ENCODE peak calls at places on chromosome 9, in four cellular contexts. U, V, X and Z are unnamed samples. For H3K4me1, the result is how much of the 10 kb centered on the place peaks cover.

GRCh38 chr9:92764381-92764987 is at the start of gene BICD2:
- DNase-seq in U (no peak), V (no peak), X (peak), Z (peak)

GRCh38 chr9:113677569-113677968 is 198.5 kb upstream of the ZNF618 start:
- DNase-seq in U (no peak), V (no peak), X (no peak), Z (no peak)

GRCh38 chr9:72917892-72918509 is 34.9 kb downstream of the ALDH1A1 start:
- DNase-seq in U (no peak), V (no peak), X (no peak), Z (no peak)

GRCh38 chr9:85740821-85741111 is 988 bp downstream of the AGTPBP1 start:
- DNase-seq in U (peak), V (peak), X (no peak), Z (no peak)

GRCh38 chr9:2837915-2838314 is 6.0 kb downstream of the PUM3 start:
- DNase-seq in U (peak), V (peak), X (no peak), Z (no peak)

GRCh38 chr9:93183663-93184438 is at the start of gene WNK2:
- DNase-seq in U (no peak), V (peak), X (peak), Z (peak)

GRCh38 chr9:89786650-89787049 is 181.8 kb downstream of the GADD45G start:
- DNase-seq in U (no peak), V (peak), X (no peak), Z (peak)

GRCh38 chr9:104993291-104993963 is 65.5 kb upstream of the ABCA1 start:
- DNase-seq in U (peak), V (peak), X (peak), Z (peak)

GRCh38 chr9:91921371-91921770 is 28.7 kb downstream of the ROR2 start:
- DNase-seq in U (no peak), V (no peak), X (no peak), Z (no peak)

GRCh38 chr9:116275418-116276295 is 122.1 kb downstream of the PAPPA start:
- DNase-seq in U (peak), V (no peak), X (no peak), Z (peak)

GRCh38 chr9:73237140-73237539 is 85.5 kb downstream of the ANXA1 start:
- DNase-seq in U (no peak), V (no peak), X (no peak), Z (no peak)

GRCh38 chr9:101716629-101717028 is 21.8 kb downstream of the GRIN3A start:
- DNase-seq in U (no peak), V (peak), X (no peak), Z (no peak)

GRCh38 chr9:135067091-135067710 is 20.3 kb upstream of the OLFM1 start:
- DNase-seq in U (no peak), V (no peak), X (no peak), Z (peak)

GRCh38 chr9:86369810-86370209 is 15.6 kb upstream of the TUT7 start:
- DNase-seq in U (no peak), V (peak), X (no peak), Z (no peak)

GRCh38 chr9:89435315-89435823 is 62.5 kb downstream of the SEMA4D start:
- DNase-seq in U (no peak), V (no peak), X (peak), Z (peak)

GRCh38 chr9:94812343-94812742 is 85.8 kb downstream of the AOPEP start:
- DNase-seq in U (peak), V (peak), X (no peak), Z (peak)

GRCh38 chr9:77793909-77794308 is 145.8 kb upstream of the GNA14 start:
- DNase-seq in U (peak), V (peak), X (no peak), Z (no peak)

GRCh38 chr9:91423785-91424402 is at the start of gene NFIL3:
- DNase-seq in U (peak), V (peak), X (peak), Z (peak)

GRCh38 chr9:113734826-113735225 is 141.3 kb upstream of the ZNF618 start:
- DNase-seq in U (no peak), V (no peak), X (no peak), Z (peak)

GRCh38 chr9:94065535-94065961 is 18.7 kb upstream of the PTPDC1 start:
- DNase-seq in U (peak), V (peak), X (peak), Z (peak)

GRCh38 chr9:93893899-93894690 is 61.1 kb downstream of the BARX1 start:
- DNase-seq in U (no peak), V (no peak), X (peak), Z (peak)

GRCh38 chr9:86749530-86750275 is 197.6 kb downstream of the GAS1 start:
- DNase-seq in U (peak), V (peak), X (no peak), Z (no peak)

GRCh38 chr9:136994180-136994884 is 2.0 kb downstream of the CLIC3 start:
- DNase-seq in U (no peak), V (no peak), X (no peak), Z (no peak)
- H3K4me1 ChIP-seq in U (under half), V (under half), X (under half), Z (under half)

GRCh38 chr9:112348257-112348992 is 15.0 kb upstream of the PTBP3 start:
- DNase-seq in U (peak), V (peak), X (peak), Z (peak)
- H2AFZ ChIP-seq in U (peak), V (peak), X (peak), Z (peak)

DNA sequence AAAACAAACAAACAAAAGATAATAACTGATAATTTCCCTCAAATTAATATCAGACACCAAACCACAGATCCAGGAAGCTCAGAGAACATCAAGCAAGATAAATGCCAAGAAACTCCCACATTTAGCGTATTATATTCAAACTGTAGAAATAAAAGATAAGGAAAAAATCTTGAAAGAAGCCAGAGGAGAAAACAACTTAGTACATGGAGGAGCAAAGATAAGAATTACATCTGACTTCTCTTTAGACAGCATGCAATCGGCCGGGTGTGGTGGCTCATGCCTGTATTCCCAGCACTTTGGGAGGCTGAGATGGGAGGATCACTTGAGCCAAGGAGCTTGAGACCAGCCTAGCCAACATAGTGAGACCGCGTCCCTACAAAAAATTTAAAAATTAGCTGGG is 17.2 kb upstream of the MLANA start:
- DNase-seq in U (no peak), V (no peak), X (no peak), Z (no peak)
- H3K4me3 ChIP-seq in U (no peak), V (no peak), X (no peak), Z (no peak)

GRCh38 chr9:136789523-136789937 is 1.6 kb upstream of the TMEM141 start:
- DNase-seq in U (no peak), V (no peak), X (no peak), Z (no peak)

GRCh38 chr9:136785956-136786355 is 5.2 kb upstream of the TMEM141 start:
- DNase-seq in U (no peak), V (no peak), X (no peak), Z (no peak)

GRCh38 chr9:136786451-136786850 is 4.7 kb upstream of the TMEM141 start:
- DNase-seq in U (no peak), V (no peak), X (no peak), Z (no peak)

GRCh38 chr9:136784997-136785361 is 6.2 kb upstream of the TMEM141 start:
- DNase-seq in U (no peak), V (no peak), X (no peak), Z (peak)

DNA sequence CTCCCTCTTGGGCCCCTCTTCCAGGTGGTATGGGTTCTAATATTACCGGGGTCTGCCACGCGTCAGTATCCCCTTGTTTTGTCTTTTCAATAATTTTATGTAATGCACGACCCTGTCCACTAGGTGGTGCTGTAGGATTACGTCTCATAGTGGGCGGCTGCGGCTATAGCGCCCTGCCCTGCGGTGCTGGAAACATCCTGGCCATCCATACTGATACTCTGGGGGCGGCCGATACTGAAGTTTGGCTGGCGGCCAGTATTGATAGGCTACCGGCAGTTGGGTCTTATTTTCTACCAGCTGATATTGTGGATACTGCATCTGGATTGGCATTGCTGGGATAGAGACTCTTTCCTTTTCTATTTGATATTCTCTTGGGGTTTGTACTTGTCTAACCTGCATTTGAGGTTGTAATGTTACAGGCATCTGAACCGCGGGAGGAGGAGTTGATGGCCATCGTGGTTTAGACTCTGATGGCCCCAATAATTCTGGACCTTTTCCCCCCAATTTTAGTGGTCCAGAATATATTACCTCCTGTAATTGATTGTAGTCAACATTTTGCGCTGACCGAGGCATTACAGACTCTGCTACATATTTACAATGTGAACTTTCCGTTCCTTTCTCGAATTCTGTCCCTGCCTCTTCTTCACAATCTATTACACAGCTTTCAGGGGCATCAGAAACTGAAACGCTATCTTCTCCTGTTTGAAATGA is 3.3 kb upstream of the TMEM141 start:
- DNase-seq in U (peak), V (peak), X (peak), Z (peak)
- H3K4me1 ChIP-seq in U (under half), V (under half), X (under half), Z (under half)

GRCh38 chr9:36037580-36038169 is 962 bp downstream of the RECK start:
- DNase-seq in U (no peak), V (peak), X (no peak), Z (peak)
- H2AFZ ChIP-seq in U (peak), V (peak), X (no peak), Z (peak)

GRCh38 chr9:124199474-124199873 is 58.3 kb upstream of the NEK6 start:
- DNase-seq in U (no peak), V (no peak), X (no peak), Z (no peak)
- H3K4me3 ChIP-seq in U (no peak), V (no peak), X (no peak), Z (no peak)

GRCh38 chr9:136529516-136530471 is 16.1 kb downstream of the NOTCH1 start:
- DNase-seq in U (no peak), V (no peak), X (peak), Z (no peak)

GRCh38 chr9:136530472-136531089 is 15.3 kb downstream of the NOTCH1 start:
- DNase-seq in U (no peak), V (no peak), X (peak), Z (no peak)

GRCh38 chr9:136527721-136528710 is 17.8 kb downstream of the NOTCH1 start:
- DNase-seq in U (no peak), V (no peak), X (no peak), Z (peak)

GRCh38 chr9:136527131-136527530 is 18.7 kb downstream of the NOTCH1 start:
- DNase-seq in U (no peak), V (no peak), X (no peak), Z (no peak)

GRCh38 chr9:136528716-136529341 is 17.0 kb downstream of the NOTCH1 start:
- DNase-seq in U (no peak), V (no peak), X (no peak), Z (no peak)
- H3K4me1 ChIP-seq in U (under half), V (under half), X (under half), Z (under half)

DNA sequence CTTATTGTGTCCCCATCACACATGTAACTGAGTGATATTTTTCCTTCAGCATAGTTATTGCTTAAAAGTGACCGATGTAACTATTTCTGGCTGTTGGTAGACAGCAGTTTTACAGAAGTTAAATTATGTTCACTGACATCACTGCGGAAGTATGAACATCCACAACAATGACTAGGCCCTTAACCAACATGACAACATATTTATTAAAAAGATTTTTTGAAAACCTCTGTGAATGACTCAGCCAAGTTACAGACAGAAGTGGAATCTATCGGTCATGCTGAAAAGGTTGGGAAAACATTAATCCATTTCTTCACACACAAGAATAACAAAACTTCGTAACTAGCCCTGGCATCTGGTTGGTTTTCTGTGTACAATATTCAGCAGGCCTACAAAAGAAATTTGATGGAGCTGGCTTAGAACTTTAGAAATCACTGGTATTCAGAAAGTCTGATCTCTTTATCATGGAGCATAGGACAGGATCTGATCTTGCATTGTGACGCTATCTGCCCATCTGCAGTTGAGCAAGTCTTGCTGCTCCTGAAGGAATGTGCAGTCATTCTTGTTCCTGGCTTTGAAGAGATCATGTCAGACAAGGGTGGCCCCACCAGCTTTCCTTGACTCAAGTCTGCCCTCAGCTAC is 6.5 kb downstream of the GLIS3 start:
- DNase-seq in U (peak), V (peak), X (no peak), Z (peak)
- H2AFZ ChIP-seq in U (no peak), V (no peak), X (no peak), Z (peak)

DNA sequence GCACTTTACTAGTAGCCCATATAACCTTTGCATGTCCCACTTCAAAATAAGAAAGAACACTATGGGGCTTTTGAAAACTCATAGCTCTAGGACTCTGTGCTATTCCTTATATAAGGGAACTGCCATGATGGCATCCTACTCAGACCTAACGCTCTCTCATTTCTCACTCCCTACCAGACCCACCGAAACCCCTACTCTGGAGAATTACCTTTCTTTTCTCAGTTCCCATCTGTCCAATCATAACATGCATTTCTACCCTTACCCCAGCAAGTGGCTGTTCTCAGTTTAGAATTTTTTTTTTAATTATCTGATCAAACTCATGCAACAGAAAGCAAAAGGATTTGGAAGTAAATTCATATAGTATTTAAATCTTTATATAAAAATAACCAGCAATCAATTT is 27.3 kb downstream of the CARNMT1 start:
- DNase-seq in U (no peak), V (no peak), X (no peak), Z (no peak)
- H3K4me3 ChIP-seq in U (no peak), V (no peak), X (no peak), Z (no peak)

DNA sequence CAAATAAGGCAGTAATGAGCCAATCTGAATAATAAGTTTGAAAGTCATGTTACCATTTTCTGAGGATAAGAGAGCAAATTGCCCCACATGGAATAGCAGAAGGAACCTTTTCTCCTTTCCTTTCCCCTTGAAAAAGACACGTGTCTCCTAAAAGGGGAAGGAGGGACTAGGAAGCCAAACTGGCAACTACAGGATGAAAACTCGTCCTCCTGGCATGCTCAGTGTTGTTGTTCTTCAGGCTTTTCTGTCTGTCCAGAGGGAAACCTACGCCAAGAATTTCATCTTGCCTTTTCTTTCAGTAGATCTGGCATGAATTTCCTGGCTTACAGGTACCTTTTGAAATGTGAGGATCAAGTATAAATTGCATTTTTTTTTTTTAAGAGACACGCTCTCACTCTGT is 355.9 kb upstream of the TLE4 start:
- DNase-seq in U (peak), V (no peak), X (no peak), Z (no peak)
- H3K4me1 ChIP-seq in U (under half), V (under half), X (under half), Z (under half)